ENCODE peak calls at places on chromosomes 2 and 18, in ten cellular contexts. Y, N, U, S, J, H, M, Z, I and G are unnamed samples.

GRCh38 chr18:58993260-58993659 is 128.6 kb downstream of the ZNF532 start:
- DNase-seq in N (peak; percentile 70), H (peak; percentile 94), I (no peak), Z (no peak), S (peak; percentile 49), J (peak; percentile 92), M (no peak), U (no peak), Y (no peak), G (peak; percentile 88)

GRCh38 chr2:236848467-236848866 is 237.2 kb upstream of the COPS8 start:
- DNase-seq in Y (no peak), J (no peak), I (no peak), Z (no peak), U (no peak), H (no peak), N (no peak), M (no peak), S (no peak), G (no peak)

GRCh38 chr2:183164111-183165015 is 40.1 kb downstream of the NUP35 start:
- DNase-seq in S (no peak), U (no peak), N (no peak), H (peak; percentile 8), Z (no peak), J (peak; percentile 30), I (no peak), Y (no peak), M (no peak), G (peak; percentile 37)

GRCh38 chr2:39725401-39725800 is 53.7 kb downstream of the THUMPD2 start:
- DNase-seq in S (no peak), N (no peak), I (no peak), Y (no peak), Z (no peak), U (no peak), M (no peak), J (no peak), H (no peak), G (no peak)

GRCh38 chr2:12192762-12193161 is 446.3 kb downstream of the LPIN1 start:
- DNase-seq in S (no peak), M (no peak), N (no peak), H (peak; percentile 28), U (no peak), I (no peak), Z (no peak), Y (no peak), J (no peak), G (no peak)

GRCh38 chr18:63897072-63897471 is 9.6 kb downstream of the SERPINB2 start:
- DNase-seq in U (no peak), N (no peak), Z (no peak), M (no peak), I (no peak), H (no peak), S (no peak), Y (no peak), J (no peak), G (peak; percentile 55)

GRCh38 chr2:101114815-101115214 is 36.4 kb downstream of the TBC1D8 start:
- DNase-seq in S (no peak), H (no peak), U (no peak), N (no peak), M (no peak), Z (no peak), J (no peak), I (no peak), Y (no peak), G (no peak)

GRCh38 chr2:166700079-166700478 is 188.2 kb upstream of the XIRP2 start:
- DNase-seq in N (no peak), I (no peak), Z (no peak), Y (no peak), U (no peak), H (peak; percentile 15), S (no peak), M (no peak), J (peak; percentile 14), G (no peak)

GRCh38 chr2:81266106-81266505 is 961.6 kb upstream of the LRRTM1 start:
- DNase-seq in U (no peak), Y (no peak), N (no peak), M (no peak), I (no peak), Z (peak; percentile 28), H (no peak), J (no peak), S (no peak), G (no peak)
- TF ChIP-seq CTCF in U (no peak), Y (peak; percentile 17), N (peak; percentile 50), M (no peak), I (no peak), Z (peak; percentile 79), H (no peak), J (no peak), S (no peak), G (no peak)

DNA sequence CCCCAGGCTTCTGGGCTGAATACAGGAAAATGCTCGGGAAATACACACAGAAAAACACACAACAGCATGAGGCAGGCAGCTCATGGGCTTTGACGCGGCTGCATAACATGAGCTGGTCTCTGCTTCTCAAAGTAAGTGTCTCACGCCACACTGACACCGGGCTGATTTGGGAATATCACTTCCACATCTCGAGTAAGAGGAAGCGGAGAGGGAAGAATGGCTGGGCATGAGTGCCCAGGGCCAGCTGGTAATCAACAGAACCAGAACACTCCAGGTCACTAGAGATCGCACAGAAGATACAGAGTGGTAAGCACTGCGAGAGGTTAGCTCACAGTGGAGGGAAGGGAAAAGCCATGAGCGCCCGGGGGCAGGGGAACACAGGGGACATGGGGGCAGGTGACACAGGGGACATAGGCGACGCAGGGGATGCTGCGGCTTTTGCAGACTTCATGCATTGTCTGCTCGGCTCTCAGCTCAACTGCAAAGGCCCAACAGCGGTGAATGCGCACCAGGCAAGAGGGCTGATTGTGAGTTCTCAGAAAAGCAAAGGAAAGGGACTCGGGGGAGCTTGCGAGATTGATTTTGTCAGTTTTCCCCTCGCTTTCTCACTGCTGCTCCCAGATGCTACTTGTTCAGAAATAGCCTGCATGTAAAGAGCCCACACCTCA is 141.4 kb downstream of the MBP start:
- DNase-seq in J (no peak), I (no peak), N (no peak), M (no peak), Z (no peak), U (no peak), H (no peak), S (no peak), Y (no peak), G (no peak)
- TF ChIP-seq CTCF in J (no peak), I (no peak), N (no peak), M (no peak), Z (no peak), U (no peak), H (no peak), S (no peak), Y (no peak), G (no peak)

GRCh38 chr2:74588664-74589063 is 34.1 kb downstream of the DOK1 start:
- DNase-seq in M (no peak), H (no peak), S (no peak), Y (no peak), N (no peak), U (no peak), J (no peak), Z (no peak), I (no peak), G (no peak)

GRCh38 chr2:74583504-74583903 is 29.0 kb downstream of the DOK1 start:
- DNase-seq in U (no peak), H (peak; percentile 82), M (no peak), N (no peak), J (peak; percentile 60), I (no peak), Y (no peak), Z (no peak), S (peak; percentile 15), G (peak; percentile 55)

GRCh38 chr2:74584088-74584645 is 29.6 kb downstream of the DOK1 start:
- DNase-seq in J (peak; percentile 39), Z (no peak), S (no peak), M (no peak), I (no peak), N (no peak), H (peak; percentile 75), U (no peak), Y (no peak), G (peak; percentile 53)

GRCh38 chr2:74585406-74586182 is 31.1 kb downstream of the DOK1 start:
- DNase-seq in J (no peak), U (no peak), I (peak; percentile 38), S (no peak), Z (no peak), H (peak; percentile 36), Y (no peak), M (no peak), N (no peak), G (no peak)

DNA sequence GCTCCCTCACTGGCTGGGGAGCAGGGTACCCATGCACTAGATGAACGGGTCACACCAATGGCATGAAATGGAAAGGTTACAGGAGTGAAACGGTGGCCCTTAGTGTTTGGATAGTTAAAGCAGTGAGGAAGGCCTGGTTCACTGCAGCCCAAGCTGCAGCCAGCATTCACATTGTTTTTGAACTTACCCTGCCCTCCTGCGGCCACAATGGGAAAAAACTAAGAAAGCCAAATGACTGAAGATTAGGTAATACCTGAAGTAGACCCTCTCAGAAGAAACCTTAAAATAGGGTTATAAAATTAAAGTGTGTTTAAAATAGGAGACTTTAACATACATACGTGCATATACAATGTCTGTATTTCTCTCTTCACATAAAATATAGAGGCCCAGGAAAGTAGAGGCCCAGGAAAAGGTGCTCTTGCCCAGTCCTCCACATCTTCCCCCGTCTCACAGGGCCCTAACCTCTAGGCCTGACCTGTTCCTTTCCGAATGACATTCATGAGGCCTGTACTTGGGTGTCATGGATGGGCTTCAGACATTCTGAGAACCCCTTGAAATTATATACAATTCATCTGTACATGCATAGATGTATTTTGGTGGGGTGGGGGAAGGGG is 33.3 kb downstream of the DOK1 start:
- DNase-seq in I (peak; percentile 36), Y (no peak), Z (peak; percentile 71), N (no peak), U (peak; percentile 53), S (peak; percentile 82), H (peak; percentile 88), M (peak; percentile 57), J (peak; percentile 76), G (peak; percentile 77)
- TF ChIP-seq CTCF in I (peak; percentile 66), Y (peak; percentile 74), Z (peak; percentile 83), N (peak; percentile 68), U (peak; percentile 67), S (peak; percentile 91), H (peak; percentile 71), M (peak; percentile 38), J (peak; percentile 70), G (peak; percentile 70)

DNA sequence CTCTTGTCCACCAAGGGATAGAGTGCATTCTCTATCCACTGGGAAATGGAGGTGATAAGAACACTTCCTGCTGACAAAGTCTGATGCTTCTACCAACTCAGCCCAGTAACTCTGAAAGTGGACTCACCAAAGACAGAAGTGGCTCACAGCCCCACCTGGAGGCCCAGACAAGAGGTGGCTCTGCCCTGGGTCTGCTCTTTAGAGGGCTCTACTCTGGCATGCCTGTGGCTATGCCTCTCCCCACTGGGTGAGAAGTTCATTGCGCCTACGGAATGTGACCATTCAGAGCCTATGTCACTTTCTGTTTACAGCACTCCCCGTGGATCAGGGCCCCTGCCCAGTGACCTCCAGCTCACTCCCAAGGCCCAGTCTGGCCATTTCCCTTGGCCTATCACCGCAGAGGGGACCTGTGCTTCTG is 13.5 kb upstream of the XDH start:
- DNase-seq in H (peak; percentile 66), U (no peak), Y (no peak), S (no peak), I (no peak), Z (peak; percentile 66), N (no peak), J (peak; percentile 10), M (no peak), G (peak; percentile 16)
- TF ChIP-seq CTCF in H (peak; percentile 46), U (no peak), Y (peak; percentile 37), S (no peak), I (no peak), Z (peak; percentile 57), N (no peak), J (peak; percentile 23), M (no peak), G (peak; percentile 42)